ENCODE peak calls at places on chromosomes 13 and 19, in five cellular contexts. P is WERI-Rb-1, I is fibroblast of lung, V is psoas muscle, C is heart right ventricle. H is an unnamed sample.

GRCh38 chr19:57473646-57474045 is 3.7 kb downstream of the ZNF772 start:
- DNase-seq in P (no peak), I (peak; percentile 34), V (no peak), C (no peak), H (no peak)

GRCh38 chr13:33441015-33441414 is 155.5 kb upstream of the STARD13 start:
- DNase-seq in P (peak; percentile 23), I (peak; percentile 34), V (no peak), C (no peak), H (no peak)

GRCh38 chr13:45207319-45207718 is 6.5 kb upstream of the KCTD4 start:
- DNase-seq in P (no peak), I (no peak), V (no peak), C (no peak), H (no peak)

GRCh38 chr13:50887153-50887552 is 22.4 kb upstream of the RNASEH2B start:
- DNase-seq in P (no peak), I (no peak), V (no peak), C (no peak), H (no peak)

GRCh38 chr19:18998276-18998675 is 35.0 kb downstream of the SUGP2 start:
- DNase-seq in P (peak; percentile 82), I (no peak), V (no peak), C (no peak), H (no peak)

GRCh38 chr19:39996218-39996810 is 546 bp upstream of the ZNF546 start:
- DNase-seq in P (peak; percentile 14), I (peak; percentile 64), V (no peak), C (no peak), H (no peak)

GRCh38 chr19:7658219-7658686 is 10.6 kb upstream of the RETN start:
- DNase-seq in P (no peak), I (no peak), V (no peak), C (no peak), H (no peak)

GRCh38 chr13:50914301-50914700 is 4.7 kb downstream of the RNASEH2B start:
- DNase-seq in P (no peak), I (no peak), V (no peak), C (no peak), H (no peak)

GRCh38 chr13:114104626-114105350 is 27.6 kb downstream of the RASA3 start:
- DNase-seq in P (peak; percentile 12), I (no peak), V (peak; percentile 49), C (no peak), H (peak; percentile 9)

GRCh38 chr13:99723847-99724246 is 222.6 kb downstream of the TM9SF2 start:
- DNase-seq in P (no peak), I (no peak), V (no peak), C (no peak), H (no peak)

GRCh38 chr13:48829536-48829935 is 146.2 kb upstream of the FNDC3A start:
- DNase-seq in P (no peak), I (no peak), V (no peak), C (no peak), H (no peak)

GRCh38 chr19:45595814-45596213 is 6.2 kb downstream of the GPR4 start:
- DNase-seq in P (no peak), I (peak; percentile 16), V (no peak), C (peak; percentile 73), H (peak; percentile 17)

GRCh38 chr13:45331981-45332830 is 8.8 kb downstream of the TPT1 start:
- DNase-seq in P (peak; percentile 19), I (peak; percentile 61), V (no peak), C (no peak), H (no peak)

GRCh38 chr13:38582133-38582532 is 104.7 kb upstream of the FREM2 start:
- DNase-seq in P (peak; percentile 6), I (peak; percentile 44), V (no peak), C (peak; percentile 15), H (no peak)

GRCh38 chr13:71254384-71254783 is 612.6 kb downstream of the DACH1 start:
- DNase-seq in P (no peak), I (no peak), V (no peak), C (no peak), H (no peak)

GRCh38 chr13:42990147-42990990 is 1.7 kb downstream of the EPSTI1 start:
- DNase-seq in P (no peak), I (peak; percentile 57), V (no peak), C (no peak), H (no peak)

GRCh38 chr19:29119582-29119981 is 93.4 kb downstream of the UQCRFS1 start:
- DNase-seq in P (no peak), I (no peak), V (no peak), C (no peak), H (no peak)

GRCh38 chr13:66689037-66689619 is 541.0 kb downstream of the PCDH9 start:
- DNase-seq in P (no peak), I (peak; percentile 34), V (no peak), C (no peak), H (no peak)

GRCh38 chr19:18765224-18765623 is 25.9 kb downstream of the COMP start:
- DNase-seq in P (no peak), I (no peak), V (no peak), C (no peak), H (no peak)

GRCh38 chr19:55640577-55641375 is at the start of gene ZNF580:
- DNase-seq in P (peak; percentile 68), I (peak; percentile 80), V (peak; percentile 86), C (peak; percentile 58), H (no peak)

GRCh38 chr19:326851-327250 is 17.7 kb downstream of the MIER2 start:
- DNase-seq in P (no peak), I (no peak), V (no peak), C (no peak), H (no peak)

GRCh38 chr19:9308091-9308490 is 1.5 kb downstream of the ZNF699 start:
- DNase-seq in P (no peak), I (no peak), V (no peak), C (no peak), H (no peak)

GRCh38 chr13:21176982-21177284 is 475 bp downstream of the MRPL57 start:
- DNase-seq in P (no peak), I (no peak), V (no peak), C (no peak), H (no peak)

GRCh38 chr13:100597253-100597652 is 8.7 kb upstream of the GGACT start:
- DNase-seq in P (no peak), I (no peak), V (no peak), C (no peak), H (no peak)

GRCh38 chr13:24124789-24125476 is 35.6 kb upstream of the SPATA13 start:
- DNase-seq in P (no peak), I (no peak), V (no peak), C (peak; percentile 9), H (no peak)

DNA sequence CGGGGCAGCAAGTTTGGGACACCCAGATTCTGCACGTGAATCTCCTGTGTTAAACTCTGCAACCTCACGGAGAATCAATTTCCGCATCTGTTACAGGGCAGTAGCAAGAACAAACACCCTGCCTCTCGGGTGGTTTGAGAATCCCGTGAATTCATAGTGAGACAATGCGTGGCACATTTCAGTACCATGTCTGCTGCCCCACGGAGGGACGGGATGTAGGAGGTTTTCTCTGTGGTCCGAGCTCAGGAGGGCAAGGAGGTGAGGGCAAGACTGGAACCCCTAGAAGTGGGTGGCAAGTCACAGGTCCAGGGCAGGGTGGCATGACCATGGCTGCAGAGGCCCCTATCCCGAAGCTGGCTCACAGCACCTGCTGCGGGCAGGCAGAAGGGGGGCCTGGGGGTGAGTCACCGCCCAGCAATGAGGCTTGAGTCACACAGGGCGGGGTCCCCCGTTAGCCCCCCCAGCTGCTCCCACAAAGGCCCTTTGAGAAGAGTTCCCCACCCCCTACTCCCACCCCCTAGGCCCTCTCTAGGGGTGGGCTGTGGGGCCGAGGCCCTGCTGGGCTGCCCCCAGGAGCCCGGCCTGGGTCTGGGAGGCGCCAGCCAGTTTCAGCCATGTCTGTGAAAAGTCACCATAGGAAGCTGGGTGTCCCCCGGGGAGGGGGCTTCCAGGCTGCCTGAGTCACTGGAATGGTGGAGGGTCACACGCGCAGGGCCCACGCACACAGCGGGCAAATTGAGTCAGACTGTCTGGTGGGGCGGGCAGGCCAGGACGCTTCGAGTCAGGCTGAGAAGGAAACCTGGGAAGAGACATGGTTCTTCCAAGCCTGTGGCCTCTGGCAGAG is 25.8 kb upstream of the NANOS3 start:
- DNase-seq in P (no peak), I (peak; percentile 95), V (peak; percentile 95), C (peak; percentile 88), H (peak; percentile 95)
- H3K4me3 ChIP-seq in P (no peak overlapping the region), I (peak overlapping the region; percentile 41), V (peak overlapping the region; percentile 60), C (peak overlapping the region; percentile 16), H (peak overlapping the region; percentile 44)

DNA sequence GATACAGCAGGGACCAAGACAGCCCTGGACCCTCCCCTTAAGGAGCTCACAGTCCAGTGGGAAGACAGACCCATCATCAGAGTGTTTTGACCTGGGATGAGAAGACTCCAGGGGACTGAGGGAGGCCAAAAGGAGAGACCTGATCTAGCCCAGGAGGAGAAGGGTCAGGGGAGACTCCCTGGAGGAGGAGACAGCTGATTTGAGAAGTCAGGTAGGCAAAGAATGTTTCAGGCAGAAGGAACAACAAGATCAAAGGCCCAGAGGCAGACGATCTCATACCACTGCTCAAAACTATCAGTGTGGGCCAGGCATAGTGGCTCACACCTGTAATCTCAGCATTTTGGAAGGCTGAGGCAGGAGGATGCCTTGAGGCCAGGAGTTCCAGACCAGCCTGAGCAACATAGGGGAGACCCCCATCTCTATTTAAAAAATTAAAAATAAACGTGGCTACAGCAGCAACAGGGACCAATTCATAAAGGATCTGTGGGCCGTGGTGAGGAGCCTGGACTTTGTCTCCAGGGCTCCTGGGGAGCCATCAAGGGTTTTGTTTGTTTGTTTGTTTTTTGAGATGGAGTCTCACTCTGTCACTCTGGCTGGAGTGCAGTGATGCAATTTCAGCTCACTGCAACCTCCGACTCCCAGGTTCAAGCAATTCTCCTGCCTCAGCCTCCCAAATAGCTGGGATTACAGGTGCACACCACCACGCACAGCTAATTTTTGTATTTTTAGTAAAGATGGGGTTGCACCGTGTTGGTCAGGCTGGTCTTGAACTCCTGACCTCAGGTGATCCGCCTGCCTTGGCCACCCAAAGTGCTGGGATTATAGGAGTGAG is 2.2 kb upstream of the COX6B1 start:
- DNase-seq in P (no peak), I (no peak), V (no peak), C (no peak), H (no peak)
- H3K27ac ChIP-seq in P (peak overlapping the region; percentile 85), I (no peak overlapping the region), V (no peak overlapping the region), C (peak overlapping the region; percentile 87), H (peak overlapping the region; percentile 88)

DNA sequence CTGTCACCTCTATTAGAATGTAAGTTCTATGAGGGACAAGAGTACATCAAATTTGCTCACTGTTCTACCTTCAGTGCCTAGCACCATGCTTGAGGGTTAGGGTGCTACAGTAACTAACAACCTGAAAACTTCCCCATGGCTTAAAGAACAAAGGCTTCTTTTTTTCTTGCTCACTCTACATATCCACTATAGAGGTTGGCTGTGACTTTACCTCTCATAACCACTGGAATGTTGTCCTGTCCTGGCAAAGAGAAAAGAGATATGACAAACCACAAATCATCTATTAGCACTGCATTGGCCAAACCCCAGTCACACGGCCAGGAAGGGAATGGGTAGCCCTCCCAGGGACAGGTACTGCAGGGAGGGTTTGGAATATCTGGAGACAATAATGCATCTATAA is 23.2 kb upstream of the ACOD1 start:
- DNase-seq in P (no peak), I (no peak), V (no peak), C (no peak), H (no peak)
- H3K4me3 ChIP-seq in P (no peak overlapping the region), I (no peak overlapping the region), V (no peak overlapping the region), C (no peak overlapping the region), H (no peak overlapping the region)

DNA sequence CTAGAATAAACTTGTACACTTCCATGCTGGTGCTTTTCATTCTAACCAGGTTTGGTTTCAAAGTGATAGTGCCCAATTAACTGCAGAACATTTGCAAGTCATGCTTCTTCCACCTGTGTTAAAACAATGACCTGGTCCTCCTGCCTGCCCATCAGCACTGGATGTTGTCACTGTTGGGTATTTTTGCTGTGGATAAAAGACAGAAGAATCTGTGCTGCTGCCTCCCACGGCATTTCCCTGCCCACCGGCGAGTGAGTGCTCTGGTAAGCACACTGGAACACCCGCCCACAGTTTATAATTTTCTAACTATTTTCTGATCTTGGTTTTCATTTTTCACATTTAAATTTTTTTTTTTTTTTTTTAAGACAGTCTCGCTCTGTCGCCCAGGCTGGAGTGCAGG is 2.3 kb upstream of the AKAP8 start:
- DNase-seq in P (no peak), I (no peak), V (peak; percentile 11), C (no peak), H (no peak)
- H3K27ac ChIP-seq in P (no peak overlapping the region), I (no peak overlapping the region), V (no peak overlapping the region), C (no peak overlapping the region), H (peak overlapping the region; percentile 22)

GRCh38 chr19:13849991-13850909 is 26.7 kb upstream of the NANOS3 start:
- DNase-seq in P (no peak), I (peak; percentile 78), V (peak; percentile 93), C (peak; percentile 84), H (no peak)
- H3K4me3 ChIP-seq in P (no peak overlapping the region), I (peak overlapping the region; percentile 41), V (peak overlapping the region; percentile 60), C (peak overlapping the region; percentile 16), H (peak overlapping the region; percentile 52)

H was measured in gastrocnemius medialis.